ENCODE peak calls at places on chromosome 16, in six cellular contexts. X is neuronal stem cell, T is IMR-90, O is mesendoderm, N is H9, U is H1. V is an unnamed sample.

GRCh38 chr16:78065344-78065743 is 34.1 kb upstream of the WWOX start:
- DNase-seq in X (no peak), T (no peak), O (no peak), N (no peak), U (no peak), V (no peak)

GRCh38 chr16:728131-728889 is 1.4 kb downstream of the HAGHL start:
- DNase-seq in X (no peak), T (peak), O (peak), N (peak), U (no peak), V (peak)

GRCh38 chr16:165218-165538 is 600 bp upstream of the HBM start:
- DNase-seq in X (no peak), T (no peak), O (peak), N (peak), U (peak), V (no peak)

GRCh38 chr16:3949287-3949686 is 68.8 kb upstream of the CREBBP start:
- DNase-seq in X (no peak), T (no peak), O (no peak), N (no peak), U (no peak), V (no peak)

GRCh38 chr16:1279945-1280589 is 24.2 kb downstream of the TPSD1 start:
- DNase-seq in X (no peak), T (no peak), O (no peak), N (no peak), U (no peak), V (no peak)

GRCh38 chr16:21274172-21274726 is 3.8 kb downstream of the CRYM start:
- DNase-seq in X (no peak), T (no peak), O (no peak), N (no peak), U (no peak), V (no peak)

GRCh38 chr16:27879601-27880247 is 183.8 kb downstream of the GSG1L start:
- DNase-seq in X (no peak), T (no peak), O (no peak), N (no peak), U (no peak), V (no peak)

GRCh38 chr16:4693956-4694663 is 748 bp downstream of the NUDT16L1 start:
- DNase-seq in X (no peak), T (peak), O (peak), N (peak), U (no peak), V (peak)

GRCh38 chr16:17369441-17369951 is 101.3 kb downstream of the XYLT1 start:
- DNase-seq in X (no peak), T (no peak), O (no peak), N (no peak), U (no peak), V (no peak)

GRCh38 chr16:16004314-16004749 is 54.9 kb downstream of the ABCC1 start:
- DNase-seq in X (no peak), T (peak), O (no peak), N (no peak), U (no peak), V (peak)

GRCh38 chr16:59605706-59606105 is 871.6 kb upstream of the GOT2 start:
- DNase-seq in X (no peak), T (no peak), O (no peak), N (no peak), U (no peak), V (no peak)

GRCh38 chr16:59597269-59597668 is 863.2 kb upstream of the GOT2 start:
- DNase-seq in X (no peak), T (peak), O (no peak), N (no peak), U (no peak), V (no peak)

GRCh38 chr16:59604331-59604730 is 870.2 kb upstream of the GOT2 start:
- DNase-seq in X (no peak), T (peak), O (no peak), N (no peak), U (no peak), V (no peak)

GRCh38 chr16:59601452-59601851 is 867.3 kb upstream of the GOT2 start:
- DNase-seq in X (no peak), T (no peak), O (no peak), N (no peak), U (no peak), V (no peak)
- H2BK15ac ChIP-seq in X (no peak), T (no peak), O (no peak), N (no peak), U (no peak), V (no peak)

DNA sequence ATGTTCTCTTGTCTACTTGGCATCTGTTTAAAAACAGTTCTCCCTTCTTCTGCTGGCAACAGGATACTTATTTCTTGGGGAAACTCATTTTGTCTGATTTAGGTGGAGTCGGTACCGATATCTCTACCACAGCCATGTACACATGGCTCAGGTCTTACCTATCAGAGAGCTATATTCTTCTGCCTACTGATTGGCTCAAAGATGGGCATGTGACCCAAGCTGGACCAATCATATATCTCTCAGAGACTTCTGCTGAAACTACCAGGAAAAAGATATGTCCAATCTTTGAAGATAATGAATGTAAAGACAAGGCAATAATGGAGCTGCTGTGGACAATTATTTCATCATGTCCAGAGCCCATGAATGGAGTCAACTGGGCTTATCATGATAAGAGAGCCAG is 21.6 kb upstream of the SHISA9 start:
- DNase-seq in X (no peak), T (no peak), O (no peak), N (no peak), U (no peak), V (no peak)
- H2BK15ac ChIP-seq in X (no peak), T (no peak), O (no peak), N (no peak), U (no peak), V (no peak)

GRCh38 chr16:74573622-74574021 is 33.3 kb downstream of the GLG1 start:
- DNase-seq in X (no peak), T (no peak), O (no peak), N (no peak), U (no peak), V (no peak)
- H2BK15ac ChIP-seq in X (no peak), T (no peak), O (no peak), N (no peak), U (no peak), V (no peak)

GRCh38 chr16:70753228-70753627 is 47.7 kb downstream of the VAC14 start:
- DNase-seq in X (no peak), T (no peak), O (no peak), N (no peak), U (no peak), V (no peak)

GRCh38 chr16:70752381-70752780 is 48.6 kb downstream of the VAC14 start:
- DNase-seq in X (no peak), T (no peak), O (no peak), N (no peak), U (no peak), V (no peak)

GRCh38 chr16:70754874-70755600 is 45.9 kb downstream of the VAC14 start:
- DNase-seq in X (no peak), T (no peak), O (no peak), N (no peak), U (no peak), V (no peak)

GRCh38 chr16:70754371-70754770 is 46.6 kb downstream of the VAC14 start:
- DNase-seq in X (no peak), T (no peak), O (no peak), N (no peak), U (no peak), V (no peak)

DNA sequence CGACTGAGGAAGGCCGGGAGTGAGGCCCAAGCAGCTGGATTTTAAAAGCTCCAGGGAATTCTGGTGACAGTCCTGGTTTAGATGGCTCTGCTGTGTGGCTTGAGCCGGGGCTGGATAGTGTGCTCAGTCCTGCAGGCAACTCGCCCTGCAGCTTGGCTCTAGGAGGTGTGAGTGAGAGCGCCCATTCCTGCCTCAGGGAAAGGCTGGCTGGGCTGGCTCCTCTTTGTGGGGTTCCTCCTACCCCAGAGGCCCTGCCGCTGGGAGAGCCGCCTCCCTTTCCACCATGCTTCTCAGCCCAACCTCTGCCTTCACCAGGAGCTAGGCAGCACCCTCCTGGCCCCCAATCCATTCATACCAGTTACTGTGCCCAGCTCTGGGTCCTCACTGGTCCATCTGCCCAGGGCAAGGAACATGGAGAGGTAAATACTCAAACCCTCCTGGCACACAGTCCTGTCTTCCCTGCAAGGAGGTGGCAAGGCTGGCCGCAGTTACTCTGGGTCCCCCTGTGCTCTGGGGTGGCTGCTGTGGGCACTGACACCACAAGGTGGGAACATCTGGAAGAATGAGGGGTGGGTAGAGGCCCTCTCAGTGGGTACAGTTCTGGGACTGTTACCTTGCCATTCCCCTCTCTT is 47.1 kb downstream of the VAC14 start:
- DNase-seq in X (no peak), T (no peak), O (no peak), N (no peak), U (no peak), V (no peak)
- H2BK15ac ChIP-seq in X (no peak), T (no peak), O (no peak), N (no peak), U (no peak), V (peak)

GRCh38 chr16:58459344-58460218 is 40.4 kb upstream of the NDRG4 start:
- DNase-seq in X (no peak), T (peak), O (no peak), N (no peak), U (no peak), V (peak)
- H2BK15ac ChIP-seq in X (no peak), T (no peak), O (no peak), N (no peak), U (no peak), V (no peak)

GRCh38 chr16:89183463-89183862 is 11.9 kb downstream of the CDH15 start:
- DNase-seq in X (no peak), T (no peak), O (no peak), N (no peak), U (peak), V (no peak)
- H2BK15ac ChIP-seq in X (no peak), T (no peak), O (no peak), N (no peak), U (peak), V (no peak)

DNA sequence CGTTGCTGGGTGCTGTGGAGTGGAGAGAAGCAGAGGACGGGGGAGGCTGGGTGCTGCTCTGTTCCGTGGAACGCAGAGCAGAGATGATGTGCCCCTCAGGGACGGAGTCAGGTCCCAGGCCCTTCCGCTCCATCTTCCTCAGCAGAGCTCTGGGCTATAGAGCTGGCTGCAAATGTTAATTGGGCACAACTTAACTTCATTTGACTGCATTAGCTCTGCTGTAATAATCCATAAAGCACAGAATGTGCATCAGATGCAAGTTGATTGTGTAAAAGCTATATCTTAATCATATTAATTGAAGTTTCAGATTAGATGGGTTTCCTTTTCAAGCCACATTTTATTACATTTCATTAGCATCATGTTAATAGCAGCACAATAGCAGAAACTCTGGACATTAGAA is 212.6 kb downstream of the ABCC12 start:
- DNase-seq in X (no peak), T (no peak), O (no peak), N (no peak), U (no peak), V (no peak)
- H2BK15ac ChIP-seq in X (no peak), T (no peak), O (no peak), N (no peak), U (no peak), V (no peak)

GRCh38 chr16:54199486-54200160 is 87.0 kb downstream of the IRX3 start:
- DNase-seq in X (no peak), T (no peak), O (peak), N (no peak), U (no peak), V (no peak)

GRCh38 chr16:54197758-54198157 is 88.8 kb downstream of the IRX3 start:
- DNase-seq in X (no peak), T (no peak), O (no peak), N (no peak), U (no peak), V (no peak)

GRCh38 chr16:54203384-54203783 is 83.2 kb downstream of the IRX3 start:
- DNase-seq in X (no peak), T (no peak), O (no peak), N (no peak), U (no peak), V (no peak)

GRCh38 chr16:54201200-54201599 is 85.4 kb downstream of the IRX3 start:
- DNase-seq in X (no peak), T (no peak), O (peak), N (no peak), U (no peak), V (no peak)

DNA sequence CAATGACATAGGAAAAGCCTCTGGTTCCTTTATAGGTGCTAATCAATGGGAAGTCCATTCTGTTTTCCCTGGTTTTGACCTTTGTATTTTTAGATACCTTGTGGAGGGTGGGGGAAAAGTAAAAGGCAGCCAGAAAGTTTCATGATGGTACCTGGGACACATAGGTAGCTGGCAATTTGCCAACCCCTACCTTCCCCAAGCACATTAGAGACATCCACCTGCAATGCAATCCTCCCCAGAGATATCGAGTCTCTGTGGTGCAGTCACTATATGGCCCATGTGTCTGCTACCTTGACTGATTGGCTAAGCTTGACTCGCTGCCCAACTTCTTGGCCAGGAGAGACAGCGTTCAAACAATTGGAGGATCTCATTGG is 86.4 kb downstream of the IRX3 start:
- DNase-seq in X (no peak), T (no peak), O (no peak), N (no peak), U (no peak), V (no peak)
- H2BK15ac ChIP-seq in X (no peak), T (no peak), O (no peak), N (no peak), U (no peak), V (no peak)

DNA sequence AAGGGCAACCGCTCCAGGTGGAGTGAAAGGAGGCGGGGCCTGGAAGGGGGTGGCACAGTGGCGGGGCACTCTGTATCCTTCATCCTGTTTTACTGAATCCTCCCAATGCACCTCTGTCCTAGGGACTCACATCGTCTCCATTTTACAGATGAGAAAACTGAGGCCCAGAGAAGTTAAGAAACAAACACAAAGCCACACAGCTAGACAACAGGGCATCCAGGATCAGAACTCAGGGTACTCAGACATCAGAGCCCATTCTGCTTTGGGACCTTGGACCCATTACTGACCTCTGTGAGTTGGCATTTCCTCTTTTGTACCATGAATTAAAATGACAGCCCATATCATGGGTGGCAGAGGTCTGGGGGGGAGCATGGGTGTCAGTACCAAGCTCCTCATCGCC is 129.2 kb downstream of the CPPED1 start:
- DNase-seq in X (no peak), T (no peak), O (no peak), N (no peak), U (no peak), V (no peak)
- H2BK15ac ChIP-seq in X (no peak), T (no peak), O (no peak), N (no peak), U (no peak), V (no peak)